ENCODE peak calls at places on chromosomes 6 and 20, in five cellular contexts. Z, K, R, Q and N are unnamed samples.

GRCh38 chr6:42443312-42444075 is 8.2 kb downstream of the TRERF1 start:
- DNase-seq in K (no peak), R (no peak), Z (no peak), Q (no peak), N (no peak)

GRCh38 chr20:9329356-9330092 is 184.9 kb upstream of the LAMP5 start:
- DNase-seq in Z (no peak), R (no peak), Q (no peak), K (no peak), N (no peak)

GRCh38 chr6:19723533-19723932 is 113.6 kb upstream of the ID4 start:
- DNase-seq in Z (peak), R (no peak), Q (no peak), K (peak), N (no peak)

GRCh38 chr6:108714012-108714773 is 134.0 kb upstream of the ARMC2 start:
- DNase-seq in Q (no peak), Z (no peak), K (peak), R (no peak), N (no peak)

GRCh38 chr20:60249436-60249835 is 291.2 kb downstream of the CDH26 start:
- DNase-seq in K (peak), Z (no peak), R (no peak), Q (peak), N (no peak)

GRCh38 chr20:45469336-45470261 is at the start of gene WFDC2:
- DNase-seq in K (no peak), R (peak), Q (no peak), Z (no peak), N (peak)

GRCh38 chr6:16575655-16576054 is 185.6 kb downstream of the ATXN1 start:
- DNase-seq in Q (no peak), R (no peak), K (no peak), Z (no peak), N (no peak)

GRCh38 chr6:102686461-102686860 is 1293.0 kb downstream of the GRIK2 start:
- DNase-seq in Z (no peak), K (no peak), R (no peak), Q (no peak), N (no peak)

GRCh38 chr6:146997062-146997461 is 207.2 kb upstream of the STXBP5 start:
- DNase-seq in Z (no peak), K (peak), Q (peak), R (no peak), N (no peak)

GRCh38 chr20:45359406-45360148 is 3.4 kb upstream of the SYS1 start:
- DNase-seq in Q (peak), R (no peak), K (peak), Z (no peak), N (no peak)

GRCh38 chr20:25199473-25200265 is 4.2 kb downstream of the ENTPD6 start:
- DNase-seq in K (no peak), Z (peak), Q (no peak), R (no peak), N (no peak)

GRCh38 chr6:111523484-111524166 is 40.6 kb upstream of the REV3L start:
- DNase-seq in Q (no peak), Z (peak), K (no peak), R (peak), N (no peak)

GRCh38 chr6:56642366-56643261 is at the start of gene DST:
- DNase-seq in Z (no peak), K (peak), R (no peak), Q (no peak), N (no peak)